ENCODE peak calls at places on chromosome 17, in five cellular contexts. R is H1, G is sigmoid colon, L is tibial nerve, X is A549. O is an unnamed sample.

GRCh38 chr17:27646232-27646631 is 15.2 kb downstream of the LGALS9 start:
- DNase-seq in R (no peak), G (no peak), L (no peak), X (no peak), O (no peak)

GRCh38 chr17:67496286-67496685 is 119.2 kb downstream of the PITPNC1 start:
- DNase-seq in R (no peak), G (no peak), L (no peak), X (no peak), O (no peak)

GRCh38 chr17:21388066-21388465 is 11.9 kb downstream of the KCNJ12 start:
- DNase-seq in R (no peak), G (no peak), L (no peak), X (no peak), O (no peak)

GRCh38 chr17:28807925-28808641 is 34.5 kb downstream of the FAM222B start:
- DNase-seq in R (no peak), G (no peak), L (no peak), X (peak), O (no peak)

GRCh38 chr17:83080641-83081560 is 1.5 kb downstream of the METRNL start:
- DNase-seq in R (no peak), G (no peak), L (no peak), X (no peak), O (peak)

GRCh38 chr17:83006515-83007455 is 72.6 kb upstream of the METRNL start:
- DNase-seq in R (no peak), G (no peak), L (no peak), X (no peak), O (no peak)

GRCh38 chr17:29557085-29557697 is 9.6 kb downstream of the ABHD15 start:
- DNase-seq in R (peak), G (no peak), L (no peak), X (no peak), O (no peak)

GRCh38 chr17:74864866-74865395 is 5.2 kb upstream of the GRIN2C start:
- DNase-seq in R (peak), G (peak), L (peak), X (peak), O (peak)

GRCh38 chr17:77778636-77779524 is 179.6 kb upstream of the TNRC6C start:
- DNase-seq in R (no peak), G (peak), L (peak), X (no peak), O (peak)

GRCh38 chr17:37562016-37562745 is 47.0 kb downstream of the SYNRG start:
- DNase-seq in R (no peak), G (no peak), L (no peak), X (no peak), O (no peak)

GRCh38 chr17:18161226-18162094 is 22.2 kb upstream of the ALKBH5 start:
- DNase-seq in R (no peak), G (no peak), L (no peak), X (no peak), O (no peak)

GRCh38 chr17:19762515-19762961 is 14.4 kb upstream of the ALDH3A1 start:
- DNase-seq in R (peak), G (peak), L (peak), X (peak), O (peak)

GRCh38 chr17:62681061-62681938 is 53.8 kb downstream of the MRC2 start:
- DNase-seq in R (no peak), G (no peak), L (no peak), X (no peak), O (no peak)

GRCh38 chr17:246226-246625 is 64.8 kb upstream of the DOC2B start:
- DNase-seq in R (no peak), G (peak), L (no peak), X (no peak), O (peak)

GRCh38 chr17:80899402-80900268 is 92.0 kb upstream of the CHMP6 start:
- DNase-seq in R (peak), G (no peak), L (no peak), X (peak), O (peak)
- TF ChIP-seq CTCF in R (peak), G (peak), L (peak), X (peak), O (peak)

GRCh38 chr17:4948166-4948996 is at the start of gene PFN1:
- DNase-seq in R (peak), G (peak), L (peak), X (peak), O (peak)
- TF ChIP-seq EP300 in R (no peak), G (no peak), L (no peak), X (no peak), O (no peak)

DNA sequence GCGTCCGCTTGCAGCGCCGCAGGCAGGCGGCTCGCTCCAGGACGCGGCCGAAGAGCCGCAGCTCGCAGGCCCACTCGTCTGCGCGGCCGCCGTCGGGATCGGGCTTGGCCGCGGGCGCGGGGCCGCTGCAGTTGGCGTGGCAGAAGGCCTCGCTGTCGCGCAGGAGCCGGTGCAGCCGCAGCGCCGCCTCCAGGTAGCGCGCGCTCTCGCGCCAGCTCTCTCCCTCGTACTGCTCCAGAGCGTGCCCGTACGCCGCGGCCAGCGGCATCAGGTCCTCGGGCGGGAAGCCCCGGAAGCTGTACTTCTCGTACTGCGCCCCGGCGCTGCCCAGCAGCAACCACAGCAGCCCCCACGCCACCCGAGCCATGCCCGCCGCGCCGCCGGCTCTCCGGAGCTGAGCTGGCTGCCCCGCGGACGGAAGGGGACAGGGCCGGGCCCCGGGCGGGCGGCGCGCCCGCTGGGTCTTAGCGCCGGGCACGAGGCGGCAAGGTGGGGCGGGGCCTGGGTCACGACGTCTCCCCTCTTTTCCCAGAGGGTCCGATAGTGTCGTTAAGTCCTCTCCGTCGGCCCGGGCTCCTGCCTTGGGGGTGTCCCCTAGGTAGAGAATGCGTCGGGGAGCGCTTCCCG is at the start of gene P3H4:
- DNase-seq in R (peak), G (peak), L (peak), X (peak), O (peak)
- H3K27ac ChIP-seq in R (peak), G (peak), L (peak), X (peak), O (peak)

GRCh38 chr17:39863244-39863917 is 731 bp downstream of the IKZF3 start:
- DNase-seq in R (no peak), G (no peak), L (no peak), X (no peak), O (no peak)

GRCh38 chr17:39866013-39866730 is 1.8 kb upstream of the ZPBP2 start:
- DNase-seq in R (no peak), G (no peak), L (no peak), X (no peak), O (no peak)

GRCh38 chr17:39867084-39867890 is 715 bp upstream of the ZPBP2 start:
- DNase-seq in R (no peak), G (no peak), L (no peak), X (no peak), O (peak)

GRCh38 chr17:39861235-39861634 is 2.9 kb downstream of the IKZF3 start:
- DNase-seq in R (no peak), G (no peak), L (no peak), X (no peak), O (no peak)

DNA sequence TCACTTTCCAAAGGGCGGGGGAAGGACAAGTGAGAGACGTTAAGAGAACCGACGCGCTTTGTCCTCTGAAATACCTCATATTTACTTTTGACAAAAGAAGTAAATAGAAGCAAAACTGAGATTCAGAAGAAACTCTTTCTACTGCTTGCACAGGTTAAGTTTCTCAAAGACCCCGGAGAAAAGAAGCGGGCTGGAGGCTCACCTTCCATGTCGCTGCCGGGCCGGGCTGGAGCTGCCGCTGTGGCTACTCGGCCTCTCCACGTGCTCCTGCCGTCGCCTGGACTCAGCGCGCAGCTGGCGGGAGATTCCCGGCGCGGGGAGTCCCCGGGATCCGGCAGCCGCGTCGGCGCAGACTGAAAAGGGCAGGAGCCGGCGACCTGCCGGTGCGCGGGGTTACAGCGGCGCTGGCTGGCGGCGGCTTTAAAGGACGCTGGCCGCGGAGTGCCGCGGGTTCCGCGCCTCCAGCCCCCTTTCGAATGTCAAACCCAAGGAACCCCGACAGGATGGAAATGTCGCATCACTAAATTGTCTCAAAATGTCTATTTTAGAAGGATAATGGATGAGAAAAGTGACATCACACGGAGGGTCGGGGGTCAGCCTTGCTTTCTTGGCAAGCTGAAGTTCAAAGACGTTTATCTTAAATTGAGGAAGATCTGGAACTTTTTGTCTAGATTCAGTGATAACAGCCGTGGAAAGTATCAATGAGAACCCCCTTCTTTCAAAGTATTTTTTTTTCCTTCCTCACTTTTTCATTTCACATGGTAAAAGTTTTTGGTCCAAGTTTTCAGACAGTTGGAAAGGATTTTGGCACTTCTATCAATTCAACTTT is at the start of gene IKZF3:
- DNase-seq in R (peak), G (no peak), L (no peak), X (peak), O (peak)
- TF ChIP-seq CTCF in R (peak), G (no peak), L (no peak), X (no peak), O (no peak)

GRCh38 chr17:16968786-16969185 is 3.1 kb downstream of the TNFRSF13B start:
- DNase-seq in R (no peak), G (no peak), L (no peak), X (no peak), O (no peak)

GRCh38 chr17:16973760-16974540 is 2.0 kb upstream of the TNFRSF13B start:
- DNase-seq in R (peak), G (no peak), L (no peak), X (no peak), O (no peak)

GRCh38 chr17:16971458-16972338 is at the start of gene TNFRSF13B:
- DNase-seq in R (peak), G (peak), L (no peak), X (no peak), O (peak)

GRCh38 chr17:16972346-16972745 is 428 bp upstream of the TNFRSF13B start:
- DNase-seq in R (peak), G (peak), L (no peak), X (no peak), O (no peak)

DNA sequence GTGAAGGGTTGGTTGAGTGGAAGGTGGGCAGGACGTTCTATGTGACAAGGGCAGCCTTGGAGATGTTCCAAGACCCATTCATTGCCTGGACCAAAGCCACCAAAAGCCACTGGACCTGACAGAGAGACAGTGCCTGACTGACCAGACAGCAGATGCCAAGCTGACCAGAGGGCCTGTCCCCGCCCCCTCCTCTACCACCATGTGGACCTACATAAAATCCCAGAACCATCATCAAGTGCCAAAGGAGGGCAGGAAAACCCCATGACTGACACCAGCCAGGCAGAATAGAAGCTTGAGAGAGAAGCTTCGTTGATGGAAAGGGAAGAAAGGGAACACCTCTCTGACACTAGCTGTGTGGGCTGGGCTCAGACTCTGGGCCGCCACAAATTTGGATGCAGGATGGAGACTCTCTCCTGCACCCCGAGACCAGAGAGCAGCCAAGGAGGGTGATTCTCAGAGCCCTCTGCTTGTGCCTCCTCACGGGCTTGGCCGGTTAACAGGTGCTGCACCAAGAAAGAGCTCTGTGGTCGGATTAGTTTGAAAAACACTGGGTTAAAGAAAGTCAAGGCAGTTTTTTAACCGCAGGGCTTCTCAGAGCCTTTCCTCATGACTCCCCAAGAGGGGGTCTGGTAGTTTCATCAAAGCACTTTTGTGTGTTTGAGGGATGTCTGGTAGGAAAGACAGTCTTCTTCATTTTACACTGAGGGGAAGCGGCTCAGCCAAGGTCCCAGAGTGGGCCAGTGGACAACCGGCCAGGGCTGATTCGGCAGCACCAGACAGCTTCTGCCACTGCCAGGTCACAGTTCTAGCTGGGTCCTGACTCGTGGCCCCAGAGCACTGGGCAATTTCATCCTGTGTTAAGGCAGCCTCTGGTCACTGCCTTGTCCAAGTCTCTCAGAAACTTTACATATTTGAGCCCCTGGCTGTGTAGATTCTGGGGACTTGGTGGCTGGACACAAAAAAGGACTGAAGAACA is 1.7 kb downstream of the TNFRSF13B start:
- DNase-seq in R (peak), G (peak), L (no peak), X (no peak), O (peak)
- TF ChIP-seq EP300 in R (no peak), G (no peak), L (no peak), X (no peak), O (no peak)

DNA sequence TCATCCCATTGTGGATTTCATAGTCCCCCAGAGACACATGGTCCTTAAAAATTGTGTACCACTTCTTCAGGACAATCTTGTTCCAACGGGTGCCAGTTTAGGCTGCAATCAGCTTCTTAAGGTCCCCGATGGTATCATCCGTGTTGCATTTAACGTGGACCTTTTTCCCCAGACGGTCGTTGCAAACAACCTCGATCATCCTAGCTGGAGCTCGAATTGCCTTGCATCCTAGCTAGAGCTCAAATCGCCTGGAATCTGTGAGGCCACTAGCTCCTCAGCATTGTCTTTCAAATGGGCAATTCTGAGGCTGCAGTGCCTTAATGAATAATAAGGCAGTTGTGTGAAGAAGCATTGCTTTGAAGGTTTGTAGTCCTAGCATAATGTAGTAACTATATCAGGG is 37.7 kb upstream of the RHBDL3 start:
- DNase-seq in R (peak), G (no peak), L (no peak), X (no peak), O (no peak)
- H3K27ac ChIP-seq in R (peak), G (no peak), L (no peak), X (no peak), O (no peak)

DNA sequence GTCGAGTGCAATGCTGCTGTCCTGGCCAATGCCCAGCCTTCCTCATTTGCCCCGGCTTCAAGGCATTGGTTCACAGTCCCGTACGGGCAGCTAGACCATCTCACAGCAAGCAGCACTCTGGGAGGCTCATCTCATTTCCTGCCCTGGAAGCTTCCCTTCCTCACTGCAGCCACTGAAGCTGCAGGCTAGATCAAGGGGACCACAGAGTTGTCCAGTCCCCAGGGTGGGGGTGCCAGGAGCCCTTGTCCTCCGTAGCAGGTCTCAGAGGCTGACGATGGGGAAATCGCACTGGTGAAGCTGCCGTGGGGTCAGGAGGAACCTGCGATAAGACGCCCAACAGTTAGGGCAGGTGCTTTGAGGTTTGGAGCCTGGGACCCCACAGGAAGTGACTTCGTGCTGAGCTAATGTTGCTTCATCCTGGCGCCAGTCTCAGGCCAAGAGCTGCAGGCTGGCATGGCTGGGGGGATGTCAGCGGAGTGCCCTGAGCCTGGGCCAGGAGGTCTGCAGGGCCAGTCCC is at the start of gene SPNS3:
- DNase-seq in R (no peak), G (no peak), L (no peak), X (no peak), O (no peak)
- TF ChIP-seq CTCF in R (no peak), G (no peak), L (no peak), X (no peak), O (no peak)

GRCh38 chr17:16438557-16439302 is 23.4 kb downstream of the TRPV2 start:
- DNase-seq in R (peak), G (peak), L (peak), X (peak), O (peak)
- TF ChIP-seq EP300 in R (no peak), G (no peak), L (peak), X (no peak), O (no peak)